ENCODE peak calls at places on chromosomes 4 and X, in four cellular contexts. Z is astrocyte, W is tibial artery, Y is GM23248. K is an unnamed sample.

GRCh38 chrX:39556056-39556455 is 541.7 kb downstream of the BCOR start:
- DNase-seq in W (no peak), Y (no peak), Z (no peak), K (no peak)

GRCh38 chr4:139241086-139241783 is 38.8 kb downstream of the MGARP start:
- DNase-seq in W (no peak), Y (no peak), Z (no peak), K (no peak)

GRCh38 chr4:66275381-66276060 is 605.2 kb upstream of the EPHA5 start:
- DNase-seq in Y (no peak), Z (peak), W (no peak), K (no peak)

GRCh38 chrX:154486396-154487207 is at the start of gene UBL4A:
- DNase-seq in Y (peak), W (peak), Z (peak), K (peak)

GRCh38 chr4:150242820-150243458 is 164.7 kb downstream of the DCLK2 start:
- DNase-seq in Y (peak), Z (no peak), W (no peak), K (peak)

GRCh38 chr4:126658391-126658790 is 974.4 kb upstream of the INTU start:
- DNase-seq in Y (no peak), W (no peak), Z (no peak), K (no peak)

GRCh38 chrX:71366674-71367256 is 608 bp downstream of the TAF1 start:
- DNase-seq in Y (peak), Z (no peak), W (no peak), K (no peak)

GRCh38 chrX:118718737-118719136 is 8.7 kb upstream of the IL13RA1 start:
- DNase-seq in W (no peak), Y (no peak), Z (no peak), K (no peak)

GRCh38 chrX:28628101-28628500 is 40.9 kb downstream of the IL1RAPL1 start:
- DNase-seq in Y (no peak), Z (no peak), W (no peak), K (no peak)

GRCh38 chrX:63250253-63250868 is 100.8 kb downstream of the SPIN4 start:
- DNase-seq in Z (peak), Y (peak), W (no peak), K (peak)

GRCh38 chrX:10773318-10773717 is 152.9 kb upstream of the MID1 start:
- DNase-seq in Y (no peak), Z (no peak), W (no peak), K (no peak)

GRCh38 chrX:10769165-10769564 is 148.8 kb upstream of the MID1 start:
- DNase-seq in W (no peak), Y (peak), Z (peak), K (peak)

DNA sequence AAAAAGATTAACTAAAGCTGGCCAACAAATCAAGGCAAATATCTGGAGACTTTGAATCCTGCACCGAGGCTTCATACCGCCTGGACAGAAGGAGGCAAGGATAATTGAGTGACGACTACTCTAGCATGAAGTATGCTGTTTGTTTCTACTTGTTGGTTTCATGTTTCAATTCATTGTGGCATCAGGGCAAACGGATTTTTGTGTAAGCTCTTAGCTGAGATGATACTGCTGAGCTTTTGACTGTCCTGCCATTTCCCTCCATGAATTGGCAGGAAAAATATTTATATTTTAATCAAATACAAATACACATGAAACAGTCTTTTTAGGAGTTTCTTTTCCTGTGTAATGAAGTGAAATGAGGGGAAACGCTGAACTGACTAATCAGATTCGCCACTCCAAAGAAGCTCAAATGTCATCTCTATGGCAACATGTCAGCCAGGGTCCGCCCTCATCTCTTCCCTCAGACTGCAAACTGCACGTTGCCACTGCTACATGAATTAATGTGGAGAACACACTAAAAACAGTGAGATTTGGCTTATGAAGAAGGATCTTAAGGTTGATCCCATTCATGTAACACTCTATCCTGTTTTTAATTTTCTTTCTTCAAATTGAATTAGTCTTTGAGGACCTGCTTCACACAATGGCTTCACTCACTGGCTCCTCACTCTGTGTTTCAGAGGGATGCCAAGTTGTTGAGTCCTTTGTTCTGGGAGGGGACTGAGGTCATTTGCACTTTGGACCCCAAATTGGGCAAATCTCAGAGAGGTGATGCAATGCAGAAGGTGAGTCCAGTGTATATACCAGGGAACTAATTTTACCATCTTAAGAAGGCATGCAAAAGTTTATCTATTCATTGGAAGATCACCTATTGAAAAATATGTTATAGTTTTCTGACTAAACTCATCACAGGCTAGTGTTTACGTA is 149.6 kb upstream of the MID1 start:
- DNase-seq in W (no peak), Y (peak), Z (peak), K (no peak)
- H3K4me3 ChIP-seq in W (peak), Y (peak), Z (peak), K (no peak)

GRCh38 chr4:59380841-59381366 is 1819.2 kb upstream of the ADGRL3 start:
- DNase-seq in Z (no peak), W (no peak), Y (no peak), K (peak)
- H3K4me3 ChIP-seq in Z (no peak), W (no peak), Y (no peak), K (no peak)

GRCh38 chrX:21153503-21153902 is 220.7 kb upstream of the CNKSR2 start:
- DNase-seq in W (no peak), Y (peak), Z (peak), K (no peak)

GRCh38 chrX:21151051-21151450 is 223.2 kb upstream of the CNKSR2 start:
- DNase-seq in W (no peak), Z (no peak), Y (no peak), K (no peak)

GRCh38 chrX:21150208-21150607 is 224.0 kb upstream of the CNKSR2 start:
- DNase-seq in W (no peak), Z (no peak), Y (no peak), K (no peak)

GRCh38 chrX:21158678-21159077 is 215.5 kb upstream of the CNKSR2 start:
- DNase-seq in Y (no peak), Z (no peak), W (no peak), K (no peak)

DNA sequence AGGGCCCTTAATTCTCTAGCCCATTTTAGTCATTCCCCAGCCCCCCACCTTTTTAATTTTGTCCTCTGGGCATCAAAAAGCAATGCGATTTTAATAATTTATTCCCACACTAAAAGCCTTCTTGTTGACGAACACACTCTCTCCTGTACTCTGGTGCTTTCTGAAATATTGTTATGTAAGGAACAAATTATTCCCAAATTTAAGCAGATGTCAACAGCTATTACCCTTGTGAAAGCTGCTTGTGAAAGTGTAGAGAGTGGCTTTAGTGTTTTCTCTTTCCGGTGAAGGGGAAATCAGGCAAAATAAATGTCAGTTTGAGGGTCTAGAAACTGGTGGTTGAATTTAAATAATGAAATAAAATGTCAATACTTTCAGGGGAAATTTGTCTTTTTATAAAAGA is 221.2 kb upstream of the CNKSR2 start:
- DNase-seq in Z (no peak), W (no peak), Y (no peak), K (no peak)
- H3K4me3 ChIP-seq in Z (no peak), W (no peak), Y (peak), K (no peak)

GRCh38 chrX:54496517-54496852 is 451 bp upstream of the FGD1 start:
- DNase-seq in W (no peak), Y (no peak), Z (no peak), K (no peak)
- H3K4me3 ChIP-seq in W (peak), Y (peak), Z (peak), K (peak)

K was measured in PC-3.